ENCODE peak calls at places on chromosome 9, in six cellular contexts. R, Z, V, F, H and S are unnamed samples.
A peak's percentile ranks its signal among the peaks of the same experiment; 100 is the strongest.

GRCh38 chr9:126293522-126293889 is 33.1 kb upstream of the MVB12B start:
- DNase-seq in V (no peak), F (no peak), H (peak; percentile 2), R (no peak), Z (no peak), S (no peak)

GRCh38 chr9:133704711-133705181 is 33.4 kb downstream of the SARDH start:
- DNase-seq in V (no peak), H (no peak), R (no peak), Z (no peak), F (no peak), S (no peak)

GRCh38 chr9:114893622-114894021 is 36.8 kb downstream of the TNFSF8 start:
- DNase-seq in H (no peak), R (peak; percentile 55), Z (peak; percentile 58), V (no peak), F (no peak), S (no peak)

GRCh38 chr9:109335929-109336328 is 15.1 kb upstream of the EPB41L4B start:
- DNase-seq in V (no peak), Z (no peak), H (peak; percentile 74), F (no peak), R (no peak), S (no peak)

GRCh38 chr9:135015565-135015964 is 71.9 kb upstream of the OLFM1 start:
- DNase-seq in H (no peak), V (no peak), Z (no peak), R (no peak), F (no peak), S (no peak)

GRCh38 chr9:71857159-71857558 is 53.8 kb downstream of the ABHD17B start:
- DNase-seq in Z (no peak), R (no peak), F (no peak), V (no peak), H (no peak), S (no peak)

GRCh38 chr9:113580041-113580953 is 116.8 kb downstream of the RGS3 start:
- DNase-seq in V (no peak), F (no peak), Z (no peak), R (peak; percentile 35), H (no peak), S (no peak)

GRCh38 chr9:134441227-134442086 is 115.2 kb downstream of the RXRA start:
- DNase-seq in V (no peak), R (no peak), H (peak; percentile 16), Z (no peak), F (no peak), S (no peak)

GRCh38 chr9:115262477-115262876 is 144.5 kb upstream of the TNC start:
- DNase-seq in R (peak; percentile 75), H (no peak), F (no peak), V (no peak), Z (peak; percentile 84), S (no peak)

GRCh38 chr9:134738869-134739659 is 97.5 kb downstream of the COL5A1 start:
- DNase-seq in F (peak; percentile 77), H (peak; percentile 78), V (peak; percentile 66), R (peak; percentile 49), Z (peak; percentile 66), S (peak; percentile 21)

GRCh38 chr9:5499889-5500398 is 10.4 kb upstream of the PDCD1LG2 start:
- DNase-seq in Z (peak; percentile 42), V (no peak), F (no peak), R (peak; percentile 68), H (no peak), S (no peak)

GRCh38 chr9:78073722-78074121 is 42.1 kb upstream of the GNAQ start:
- DNase-seq in Z (no peak), F (no peak), V (no peak), R (no peak), H (no peak), S (no peak)

GRCh38 chr9:93041108-93041802 is 17.2 kb upstream of the SUSD3 start:
- DNase-seq in V (no peak), H (no peak), F (no peak), R (no peak), Z (no peak), S (no peak)

GRCh38 chr9:97560851-97561250 is 59.4 kb downstream of the TMOD1 start:
- DNase-seq in H (no peak), R (no peak), F (no peak), V (no peak), Z (no peak), S (no peak)

GRCh38 chr9:121825481-121825830 is 174.0 kb downstream of the DAB2IP start:
- DNase-seq in Z (no peak), R (no peak), H (no peak), V (no peak), F (no peak), S (no peak)

GRCh38 chr9:134633362-134634142 is 8.1 kb upstream of the COL5A1 start:
- DNase-seq in Z (no peak), V (no peak), F (peak; percentile 16), R (no peak), H (no peak), S (no peak)

GRCh38 chr9:16628421-16628820 is 242.0 kb downstream of the BNC2 start:
- DNase-seq in R (peak; percentile 65), V (no peak), H (no peak), Z (no peak), F (no peak), S (no peak)

GRCh38 chr9:117444466-117444865 is 29.6 kb upstream of the ASTN2 start:
- DNase-seq in Z (no peak), V (no peak), R (no peak), F (no peak), H (no peak), S (no peak)

DNA sequence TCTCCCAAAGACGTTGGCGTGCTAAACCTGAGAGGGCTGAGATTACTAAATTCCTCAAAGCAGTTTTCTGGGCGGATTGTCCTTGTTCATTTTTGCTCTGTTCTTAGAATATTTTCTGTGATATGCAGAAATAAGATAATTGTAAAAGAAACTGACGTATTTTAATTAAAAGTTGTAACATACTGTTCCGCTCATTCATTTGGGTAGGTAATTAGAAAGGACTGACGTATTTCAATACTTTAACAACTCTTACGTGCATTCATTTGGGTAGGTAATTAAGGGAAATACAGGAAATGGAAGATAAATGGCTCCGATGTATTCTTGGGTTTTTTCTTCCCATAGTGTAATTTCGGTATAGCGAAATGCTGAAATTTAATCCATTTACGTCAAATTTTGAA is 1.1 kb downstream of the OSTF1 start:
- DNase-seq in R (no peak), F (no peak), Z (peak; percentile 14), V (no peak), H (no peak), S (no peak)
- H4K91ac ChIP-seq in R (no peak overlapping the region), F (no peak overlapping the region), Z (no peak overlapping the region), V (no peak overlapping the region), H (no peak overlapping the region), S (no peak overlapping the region)

GRCh38 chr9:88535226-88535931 is 401 bp downstream of the NXNL2 start:
- DNase-seq in H (peak; percentile 85), F (peak; percentile 81), Z (peak; percentile 24), R (no peak), V (no peak), S (no peak)

GRCh38 chr9:88533951-88534455 is 975 bp upstream of the NXNL2 start:
- DNase-seq in R (peak; percentile 57), H (peak; percentile 82), V (peak; percentile 12), F (peak; percentile 68), Z (peak; percentile 74), S (no peak)

GRCh38 chr9:88532320-88532719 is 2.7 kb upstream of the NXNL2 start:
- DNase-seq in F (peak; percentile 90), Z (peak; percentile 85), V (peak; percentile 32), H (peak; percentile 78), R (peak; percentile 46), S (peak; percentile 86)

GRCh38 chr9:88535932-88536324 is 950 bp downstream of the NXNL2 start:
- DNase-seq in Z (peak; percentile 21), H (peak; percentile 50), R (peak; percentile 31), F (no peak), V (no peak), S (no peak)

DNA sequence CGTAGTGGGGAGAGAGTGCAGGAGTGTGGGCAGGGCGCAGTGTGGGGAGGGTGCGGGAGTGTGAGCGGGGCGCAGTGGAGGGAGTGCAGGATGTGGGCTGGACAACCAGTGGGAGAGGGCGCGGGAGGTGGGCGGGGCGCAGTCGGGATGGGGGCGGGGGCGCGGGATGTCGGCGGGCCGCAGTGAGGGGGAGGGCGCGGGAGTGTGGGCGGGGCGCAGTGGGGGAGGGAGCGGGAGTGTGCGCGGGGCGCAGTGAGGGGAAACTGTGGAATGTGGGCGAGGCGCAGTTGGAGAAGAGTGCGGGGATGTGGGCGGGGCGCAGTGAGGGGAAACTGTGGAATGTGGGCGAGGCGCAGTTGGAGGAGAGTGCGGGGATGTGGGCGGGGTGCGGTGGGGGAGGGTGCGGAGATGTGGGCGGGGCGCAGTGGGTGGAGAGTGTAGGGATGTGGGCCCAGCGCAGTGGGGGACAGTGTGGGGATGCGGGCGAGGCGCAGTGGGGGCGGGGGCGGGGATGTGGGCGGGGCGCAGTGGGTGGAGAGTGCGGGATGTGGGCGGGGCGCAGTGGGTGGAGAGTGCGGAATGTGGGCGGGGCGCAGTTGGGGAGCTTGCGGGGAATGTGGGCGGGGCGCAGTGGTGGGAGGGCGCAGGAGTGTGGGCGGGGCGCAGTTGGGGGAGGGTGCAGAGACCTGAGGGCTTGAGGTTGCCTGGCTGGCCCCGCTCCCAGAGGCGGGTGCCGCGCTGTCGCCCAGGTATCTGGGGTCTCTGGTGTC is at the start of gene NXNL2:
- DNase-seq in F (peak; percentile 93), R (peak; percentile 82), V (peak; percentile 76), H (peak; percentile 85), Z (peak; percentile 91), S (peak; percentile 96)
- H4K91ac ChIP-seq in F (no peak within 1 kb of the TSS), R (peak within 1 kb of the TSS; percentile 90), V (no peak within 1 kb of the TSS), H (peak within 1 kb of the TSS; percentile 84), Z (peak within 1 kb of the TSS; percentile 95), S (peak within 1 kb of the TSS; percentile 87)

GRCh38 chr9:14585730-14586473 is 107.3 kb downstream of the ZDHHC21 start:
- DNase-seq in H (no peak), F (no peak), Z (no peak), V (no peak), R (no peak), S (no peak)
- H4K91ac ChIP-seq in H (no peak overlapping the region), F (no peak overlapping the region), Z (no peak overlapping the region), V (no peak overlapping the region), R (no peak overlapping the region), S (no peak overlapping the region)

GRCh38 chr9:118962426-118962825 is 406.8 kb downstream of the BRINP1 start:
- DNase-seq in V (no peak), Z (peak; percentile 10), R (no peak), F (no peak), H (no peak), S (no peak)

GRCh38 chr9:118959366-118959765 is 409.9 kb downstream of the BRINP1 start:
- DNase-seq in V (no peak), H (no peak), R (no peak), F (no peak), Z (no peak), S (no peak)

GRCh38 chr9:118967901-118968300 is 401.3 kb downstream of the BRINP1 start:
- DNase-seq in V (no peak), R (no peak), F (no peak), Z (no peak), H (no peak), S (no peak)

GRCh38 chr9:118961857-118962256 is 407.4 kb downstream of the BRINP1 start:
- DNase-seq in H (peak; percentile 51), Z (peak; percentile 81), F (peak; percentile 27), R (peak; percentile 8), V (peak; percentile 61), S (no peak)

GRCh38 chr9:118963674-118964073 is 405.6 kb downstream of the BRINP1 start:
- DNase-seq in Z (no peak), F (no peak), R (no peak), H (no peak), V (no peak), S (no peak)
- H4K91ac ChIP-seq in Z (no peak overlapping the region), F (no peak overlapping the region), R (no peak overlapping the region), H (no peak overlapping the region), V (no peak overlapping the region), S (no peak overlapping the region)